ENCODE peak calls at places on chromosomes 4 and X, in four cellular contexts. V, D, C and U are unnamed samples.

GRCh38 chr4:123555500-123556273 is 159.1 kb downstream of the SPRY1 start:
- DNase-seq in C (no peak), D (peak; percentile 80), V (peak; percentile 93), U (no peak)

GRCh38 chrX:135931644-135932487 is 38.4 kb downstream of the SAGE1 start:
- DNase-seq in V (peak; percentile 56), D (peak; percentile 12), C (peak; percentile 64), U (peak; percentile 1)

GRCh38 chr4:132767901-132768300 is 381.2 kb upstream of the PCDH10 start:
- DNase-seq in C (no peak), D (no peak), V (no peak), U (no peak)

GRCh38 chr4:55393461-55394320 is 2.1 kb upstream of the TMEM165 start:
- DNase-seq in D (no peak), V (no peak), C (no peak), U (no peak)

GRCh38 chr4:84855774-84856173 is 110.7 kb downstream of the WDFY3 start:
- DNase-seq in C (peak; percentile 18), D (no peak), V (no peak), U (no peak)

GRCh38 chr4:163548481-163549243 is 54.2 kb downstream of the TMA16 start:
- DNase-seq in C (peak; percentile 70), D (no peak), V (no peak), U (peak; percentile 27)

GRCh38 chr4:21113496-21114213 is 413.4 kb downstream of the PACRGL start:
- DNase-seq in C (no peak), D (no peak), V (no peak), U (no peak)

GRCh38 chr4:88148560-88148959 is 9.9 kb downstream of the ABCG2 start:
- DNase-seq in V (no peak), D (no peak), C (no peak), U (no peak)

GRCh38 chr4:126361287-126361686 is 1046.5 kb downstream of the FAT4 start:
- DNase-seq in C (no peak), V (no peak), D (no peak), U (no peak)

GRCh38 chr4:113822555-113823290 is 61.2 kb upstream of the CAMK2D start:
- DNase-seq in V (no peak), D (no peak), C (no peak), U (no peak)

GRCh38 chr4:113820164-113820563 is 58.6 kb upstream of the CAMK2D start:
- DNase-seq in D (no peak), V (no peak), C (no peak), U (no peak)

GRCh38 chr4:113825272-113825671 is 63.7 kb upstream of the CAMK2D start:
- DNase-seq in V (peak; percentile 10), D (no peak), C (no peak), U (no peak)

GRCh38 chr4:113821851-113822250 is 60.3 kb upstream of the CAMK2D start:
- DNase-seq in V (no peak), C (no peak), D (no peak), U (no peak)

GRCh38 chr4:113823291-113823659 is 61.7 kb upstream of the CAMK2D start:
- DNase-seq in C (no peak), D (no peak), V (no peak), U (no peak)
- H3K4me3 ChIP-seq in C (no peak overlapping the region), D (no peak overlapping the region), V (no peak overlapping the region), U (no peak overlapping the region)

DNA sequence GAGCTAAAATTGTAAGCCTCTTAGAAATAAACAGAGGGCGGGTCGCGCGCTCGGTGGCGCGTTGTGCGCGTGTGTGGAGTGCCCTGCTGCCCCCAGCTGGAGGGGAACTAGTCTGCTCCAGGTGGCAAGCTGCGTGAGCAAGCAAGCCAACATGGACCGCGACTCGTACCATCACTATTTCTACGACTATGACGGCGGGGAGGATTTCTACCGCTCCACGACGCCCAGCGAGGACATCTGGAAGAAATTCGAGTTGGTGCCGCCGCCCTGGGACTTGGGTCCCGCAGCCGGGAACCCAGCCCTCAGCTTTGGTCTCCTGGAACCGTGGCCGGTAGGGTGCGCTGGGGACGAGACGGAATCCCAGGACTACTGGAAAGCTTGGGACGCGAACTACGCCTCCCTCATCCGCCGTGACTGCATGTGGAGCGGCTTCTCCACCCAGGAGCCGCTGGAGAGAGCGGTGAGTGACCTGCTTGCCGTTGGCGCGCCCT is 66.1 kb downstream of the DNAAF6 start:
- DNase-seq in V (no peak), D (no peak), C (peak; percentile 57), U (no peak)
- TF ChIP-seq CTCF in V (no peak), D (no peak), C (peak; percentile 41), U (no peak)

DNA sequence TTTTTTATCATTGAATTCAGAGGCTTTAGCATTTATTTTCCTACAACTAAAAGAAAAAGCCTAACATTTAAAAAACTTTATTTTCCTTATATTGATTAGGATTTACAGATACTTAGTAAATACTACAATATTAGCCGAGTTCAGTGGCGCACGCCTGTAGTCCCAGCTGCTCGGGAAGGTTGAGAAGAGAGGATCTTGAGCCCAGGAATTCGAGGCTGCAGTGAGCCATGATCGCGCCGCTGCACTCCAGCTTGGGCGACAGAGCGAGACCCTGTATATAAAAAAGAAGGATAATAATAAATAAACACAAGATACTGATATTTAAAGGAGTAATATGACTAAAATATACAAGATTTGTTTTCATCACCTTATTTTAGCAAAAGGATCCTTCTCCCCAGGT is 686 bp upstream of the UPF3B start:
- DNase-seq in V (peak; percentile 12), C (peak; percentile 5), D (no peak), U (no peak)
- H3K4me3 ChIP-seq in V (no peak overlapping the region), C (peak overlapping the region; percentile 85), D (peak overlapping the region; percentile 79), U (peak overlapping the region; percentile 75)

GRCh38 chr4:32462944-32463343 is 1742.8 kb downstream of the PCDH7 start:
- DNase-seq in C (peak; percentile 33), V (no peak), D (no peak), U (no peak)
- TF ChIP-seq CTCF in C (peak; percentile 63), V (peak; percentile 19), D (peak; percentile 25), U (peak; percentile 11)

GRCh38 chr4:160212078-160212477 is 1109.2 kb downstream of the RAPGEF2 start:
- DNase-seq in D (no peak), C (no peak), V (no peak), U (no peak)
- H3K4me3 ChIP-seq in D (no peak overlapping the region), C (no peak overlapping the region), V (no peak overlapping the region), U (no peak overlapping the region)